ENCODE peak calls at places on chromosomes 5 and 9, in five cellular contexts. Q, G, J, O and A are unnamed samples.

GRCh38 chr9:86557063-86557766 is 203.0 kb upstream of the TUT7 start:
- DNase-seq in Q (no peak), G (peak; percentile 82), J (no peak), O (peak; percentile 42), A (peak; percentile 79)

GRCh38 chr9:78575041-78575440 is 278.1 kb downstream of the PSAT1 start:
- DNase-seq in Q (no peak), G (no peak), J (no peak), O (no peak), A (no peak)

GRCh38 chr5:87888139-87888538 is 380.5 kb downstream of the TMEM161B start:
- DNase-seq in Q (no peak), G (no peak), J (no peak), O (no peak), A (no peak)

GRCh38 chr5:126445502-126446174 is 22.4 kb downstream of the GRAMD2B start:
- DNase-seq in Q (peak; percentile 35), G (no peak), J (no peak), O (no peak), A (no peak)

GRCh38 chr5:175642998-175643397 is 14.9 kb upstream of the HRH2 start:
- DNase-seq in Q (no peak), G (no peak), J (no peak), O (no peak), A (no peak)

GRCh38 chr9:135848341-135849047 is 58.9 kb downstream of the CAMSAP1 start:
- DNase-seq in Q (no peak), G (no peak), J (no peak), O (no peak), A (no peak)

GRCh38 chr5:33501260-33501659 is 60.5 kb downstream of the TARS1 start:
- DNase-seq in Q (no peak), G (no peak), J (no peak), O (no peak), A (no peak)

GRCh38 chr9:90538566-90538965 is 104.1 kb downstream of the DIRAS2 start:
- DNase-seq in Q (no peak), G (no peak), J (no peak), O (no peak), A (no peak)

GRCh38 chr5:55935371-55935770 is 59.4 kb downstream of the IL6ST start:
- DNase-seq in Q (no peak), G (no peak), J (no peak), O (peak; percentile 11), A (no peak)

GRCh38 chr5:172274951-172275753 is 8.4 kb downstream of the UBTD2 start:
- DNase-seq in Q (no peak), G (peak; percentile 87), J (no peak), O (peak; percentile 71), A (peak; percentile 28)

GRCh38 chr5:10355071-10355889 is 1.8 kb downstream of the MARCHF6 start:
- DNase-seq in Q (no peak), G (peak; percentile 19), J (no peak), O (peak; percentile 35), A (peak; percentile 77)

GRCh38 chr5:76942581-76942980 is 10.3 kb upstream of the CRHBP start:
- DNase-seq in Q (no peak), G (peak; percentile 88), J (no peak), O (no peak), A (peak; percentile 89)

GRCh38 chr5:118553662-118554061 is 434.7 kb downstream of the DTWD2 start:
- DNase-seq in Q (no peak), G (peak; percentile 79), J (no peak), O (peak; percentile 53), A (peak; percentile 98)

GRCh38 chr5:141517902-141518610 is 29.2 kb downstream of the PCDHGC5 start:
- DNase-seq in Q (no peak), G (no peak), J (no peak), O (no peak), A (peak; percentile 78)

GRCh38 chr5:107985144-107985543 is 314.4 kb upstream of the EFNA5 start:
- DNase-seq in Q (peak; percentile 3), G (no peak), J (no peak), O (no peak), A (no peak)

GRCh38 chr9:38012767-38013450 is 56.1 kb downstream of the SHB start:
- DNase-seq in Q (no peak), G (no peak), J (no peak), O (no peak), A (no peak)

GRCh38 chr5:166845044-166845443 is 1446.4 kb upstream of the WWC1 start:
- DNase-seq in Q (no peak), G (no peak), J (no peak), O (peak; percentile 42), A (no peak)

GRCh38 chr5:135186662-135187522 is 152.9 kb upstream of the PITX1 start:
- DNase-seq in Q (no peak), G (no peak), J (no peak), O (no peak), A (peak; percentile 17)
- TF ChIP-seq CTCF in Q (no peak), G (peak; percentile 6), J (no peak), O (no peak), A (no peak)

DNA sequence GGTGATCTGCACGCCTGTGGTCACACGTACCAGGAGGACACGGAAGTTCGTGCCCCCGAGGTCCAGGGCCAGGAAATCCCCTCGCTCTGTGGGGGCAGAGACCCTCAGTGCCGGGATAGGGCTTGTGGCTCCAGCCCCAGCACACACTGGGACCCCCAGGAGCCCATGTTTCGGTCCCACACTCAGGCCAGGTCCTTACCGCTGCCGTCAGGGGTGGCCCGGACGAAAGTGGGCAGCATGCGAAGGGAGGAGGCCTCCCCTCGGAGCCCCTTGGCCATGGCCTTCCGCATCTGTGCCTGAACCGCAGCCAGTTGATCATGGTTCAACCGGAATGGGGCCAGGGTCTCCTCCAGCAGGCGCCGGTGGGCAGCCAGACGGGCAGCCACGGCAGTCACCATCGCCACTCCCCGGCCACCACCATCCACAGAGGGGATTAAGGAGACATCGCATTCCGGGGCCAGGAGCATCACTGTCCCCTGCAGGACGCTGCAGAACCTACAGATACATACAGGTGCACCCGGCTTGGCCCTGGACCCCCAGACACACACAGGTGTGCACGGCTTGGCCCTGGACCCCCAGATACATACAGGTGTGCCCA is 11.8 kb downstream of the HK3 start:
- DNase-seq in Q (no peak), G (no peak), J (no peak), O (no peak), A (no peak)
- TF ChIP-seq CTCF in Q (peak; percentile 28), G (no peak), J (no peak), O (no peak), A (no peak)

GRCh38 chr9:131399972-131400371 is 6.1 kb downstream of the PRRC2B start:
- DNase-seq in Q (no peak), G (no peak), J (no peak), O (no peak), A (no peak)

GRCh38 chr9:131395745-131396479 is 2.0 kb downstream of the PRRC2B start:
- DNase-seq in Q (no peak), G (no peak), J (no peak), O (no peak), A (no peak)

GRCh38 chr9:131396626-131397025 is 2.7 kb downstream of the PRRC2B start:
- DNase-seq in Q (no peak), G (no peak), J (no peak), O (no peak), A (no peak)

GRCh38 chr9:131397100-131397790 is 3.4 kb downstream of the PRRC2B start:
- DNase-seq in Q (no peak), G (no peak), J (no peak), O (no peak), A (no peak)

DNA sequence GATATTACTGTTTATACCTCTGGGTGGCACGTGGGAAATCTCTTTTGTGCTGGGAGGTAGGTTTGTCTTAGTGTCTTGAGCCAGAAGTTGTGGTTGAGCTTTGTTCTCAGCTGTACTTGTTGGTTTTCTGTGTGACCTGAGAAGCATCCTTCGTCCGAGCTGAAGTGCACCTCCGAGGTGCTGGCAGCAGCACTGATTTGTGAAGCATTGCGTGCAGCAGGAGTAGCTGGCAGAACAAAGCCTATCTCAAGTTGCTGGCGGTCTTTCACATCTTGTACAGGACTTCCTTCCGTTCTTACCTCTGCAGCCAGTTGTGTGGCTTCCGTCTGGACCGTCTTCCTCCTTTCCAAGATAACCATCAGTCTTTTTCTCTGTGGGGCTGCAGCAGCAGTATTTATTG is 4.3 kb downstream of the PRRC2B start:
- DNase-seq in Q (no peak), G (no peak), J (no peak), O (no peak), A (no peak)
- TF ChIP-seq CTCF in Q (no peak), G (no peak), J (no peak), O (no peak), A (no peak)

GRCh38 chr5:170625221-170626165 is 121.7 kb downstream of the KCNIP1 start:
- DNase-seq in Q (no peak), G (no peak), J (no peak), O (no peak), A (no peak)
- TF ChIP-seq CTCF in Q (no peak), G (no peak), J (no peak), O (no peak), A (no peak)

DNA sequence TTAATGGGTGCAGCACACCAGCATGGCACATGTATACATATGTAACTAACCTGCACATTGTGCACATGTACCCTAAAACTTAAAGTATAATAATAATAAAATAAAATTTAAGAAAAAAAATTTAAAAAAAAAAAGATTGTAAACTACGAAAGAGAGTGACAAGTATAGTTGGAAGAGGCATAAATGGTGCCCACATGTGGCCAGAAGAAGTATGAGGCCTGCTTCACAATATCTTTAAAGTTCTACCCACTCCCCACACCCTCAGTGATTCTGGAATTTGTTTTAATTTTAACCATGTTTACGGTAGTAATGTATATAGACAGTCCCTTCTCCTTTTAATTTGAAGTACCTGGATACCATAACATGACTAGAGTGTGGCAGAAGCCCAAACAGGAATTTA is 172.7 kb downstream of the CHSY3 start:
- DNase-seq in Q (no peak), G (no peak), J (no peak), O (no peak), A (no peak)
- TF ChIP-seq CTCF in Q (peak; percentile 27), G (peak; percentile 41), J (no peak), O (peak; percentile 22), A (no peak)